ENCODE peak calls at places on chromosomes 6 and 20, in ten cellular contexts. O, W, P, K, G, Z, I, Q, U and R are unnamed samples.

GRCh38 chr20:46995561-46996142 is 101.0 kb downstream of the EYA2 start:
- DNase-seq in O (no peak), W (no peak), P (no peak), K (no peak), G (no peak), Z (no peak), I (peak), Q (no peak), U (no peak), R (no peak)

GRCh38 chr6:109164331-109164730 is 69.0 kb downstream of the CEP57L1 start:
- DNase-seq in O (no peak), W (no peak), P (no peak), K (no peak), G (no peak), Z (no peak), I (no peak), Q (no peak), U (no peak), R (no peak)

GRCh38 chr6:63436356-63436755 is 116.6 kb upstream of the LGSN start:
- DNase-seq in O (no peak), W (no peak), P (no peak), K (no peak), G (no peak), Z (no peak), I (no peak), Q (no peak), U (no peak), R (no peak)

GRCh38 chr20:38935967-38936407 is 9.8 kb downstream of the FAM83D start:
- DNase-seq in O (no peak), W (no peak), P (no peak), K (no peak), G (no peak), Z (no peak), I (no peak), Q (no peak), U (no peak), R (no peak)

GRCh38 chr6:14841901-14842421 is 403.9 kb upstream of the JARID2 start:
- DNase-seq in O (peak), W (peak), P (no peak), K (no peak), G (no peak), Z (no peak), I (no peak), Q (peak), U (no peak), R (peak)

GRCh38 chr6:169425628-169426370 is 172.2 kb upstream of the THBS2 start:
- DNase-seq in O (no peak), W (no peak), P (no peak), K (no peak), G (no peak), Z (no peak), I (peak), Q (no peak), U (no peak), R (no peak)

GRCh38 chr6:85594197-85594930 is 706 bp upstream of the SNX14 start:
- DNase-seq in O (peak), W (no peak), P (no peak), K (no peak), G (peak), Z (no peak), I (peak), Q (no peak), U (no peak), R (no peak)

GRCh38 chr20:48702388-48703041 is 125.3 kb downstream of the PREX1 start:
- DNase-seq in O (no peak), W (no peak), P (no peak), K (no peak), G (no peak), Z (peak), I (no peak), Q (no peak), U (no peak), R (no peak)

GRCh38 chr6:56314683-56315523 is 67.5 kb upstream of the COL21A1 start:
- DNase-seq in O (peak), W (peak), P (no peak), K (peak), G (peak), Z (no peak), I (peak), Q (peak), U (peak), R (no peak)

GRCh38 chr20:50381053-50381732 is 129.0 kb upstream of the PTPN1 start:
- DNase-seq in O (no peak), W (no peak), P (no peak), K (no peak), G (no peak), Z (no peak), I (no peak), Q (no peak), U (no peak), R (no peak)

GRCh38 chr20:4817230-4817671 is 95.5 kb downstream of the PRND start:
- DNase-seq in O (peak), W (no peak), P (no peak), K (no peak), G (no peak), Z (no peak), I (no peak), Q (no peak), U (no peak), R (no peak)

GRCh38 chr6:111922454-111923297 is 49.4 kb upstream of the FYN start:
- DNase-seq in O (peak), W (no peak), P (no peak), K (no peak), G (peak), Z (no peak), I (no peak), Q (no peak), U (no peak), R (peak)

GRCh38 chr6:37556884-37557644 is 57.4 kb upstream of the CCDC167 start:
- DNase-seq in O (no peak), W (no peak), P (no peak), K (no peak), G (no peak), Z (no peak), I (no peak), Q (no peak), U (no peak), R (no peak)

GRCh38 chr6:148811472-148811871 is 64.6 kb downstream of the UST start:
- DNase-seq in O (no peak), W (no peak), P (no peak), K (no peak), G (no peak), Z (no peak), I (no peak), Q (no peak), U (no peak), R (no peak)

GRCh38 chr6:133916650-133917151 is 27.8 kb downstream of the TCF21 start:
- DNase-seq in O (peak), W (peak), P (peak), K (peak), G (peak), Z (peak), I (peak), Q (peak), U (peak), R (peak)

GRCh38 chr6:169289671-169290408 is 36.2 kb upstream of the THBS2 start:
- DNase-seq in O (no peak), W (no peak), P (no peak), K (no peak), G (no peak), Z (peak), I (no peak), Q (no peak), U (no peak), R (no peak)

GRCh38 chr6:170290306-170291128 is at the start of gene DLL1:
- DNase-seq in O (no peak), W (no peak), P (peak), K (peak), G (no peak), Z (peak), I (peak), Q (no peak), U (peak), R (no peak)

GRCh38 chr20:41524980-41525613 is 93.1 kb downstream of the CHD6 start:
- DNase-seq in O (peak), W (no peak), P (no peak), K (no peak), G (no peak), Z (peak), I (peak), Q (no peak), U (peak), R (no peak)

GRCh38 chr6:164947174-164947573 is 362.2 kb downstream of the C6orf118 start:
- DNase-seq in O (no peak), W (no peak), P (no peak), K (no peak), G (no peak), Z (no peak), I (no peak), Q (no peak), U (no peak), R (no peak)

GRCh38 chr6:163760860-163761259 is 346.3 kb downstream of the QKI start:
- DNase-seq in O (no peak), W (no peak), P (no peak), K (no peak), G (no peak), Z (no peak), I (no peak), Q (no peak), U (no peak), R (no peak)

GRCh38 chr6:124683507-124683906 is 278.7 kb upstream of the RNF217 start:
- DNase-seq in O (no peak), W (no peak), P (no peak), K (peak), G (no peak), Z (no peak), I (no peak), Q (no peak), U (no peak), R (no peak)

GRCh38 chr6:2839195-2839981 is 2.3 kb downstream of the SERPINB1 start:
- DNase-seq in O (peak), W (peak), P (no peak), K (no peak), G (peak), Z (no peak), I (peak), Q (no peak), U (no peak), R (no peak)

GRCh38 chr6:155426408-155426945 is 29.2 kb downstream of the NOX3 start:
- DNase-seq in O (no peak), W (no peak), P (no peak), K (no peak), G (no peak), Z (no peak), I (no peak), Q (no peak), U (no peak), R (no peak)

GRCh38 chr20:57908691-57909090 is 198.9 kb upstream of the PMEPA1 start:
- DNase-seq in O (no peak), W (no peak), P (no peak), K (no peak), G (no peak), Z (peak), I (no peak), Q (no peak), U (no peak), R (no peak)

GRCh38 chr6:38420207-38420606 is 219.5 kb downstream of the BTBD9 start:
- DNase-seq in O (peak), W (no peak), P (no peak), K (no peak), G (no peak), Z (no peak), I (no peak), Q (peak), U (no peak), R (no peak)

GRCh38 chr6:120608826-120609225 is 725.5 kb downstream of the TBC1D32 start:
- DNase-seq in O (no peak), W (no peak), P (no peak), K (no peak), G (no peak), Z (no peak), I (no peak), Q (no peak), U (no peak), R (no peak)

GRCh38 chr20:21103582-21104465 is 2.3 kb downstream of the LINC00237 start:
- DNase-seq in O (no peak), W (no peak), P (no peak), K (no peak), G (no peak), Z (no peak), I (no peak), Q (no peak), U (no peak), R (no peak)

GRCh38 chr20:57705103-57705899 is 4.5 kb downstream of the PMEPA1 start:
- DNase-seq in O (no peak), W (no peak), P (no peak), K (no peak), G (no peak), Z (no peak), I (no peak), Q (no peak), U (no peak), R (no peak)

GRCh38 chr6:144415835-144416237 is 130.7 kb downstream of the UTRN start:
- DNase-seq in O (peak), W (no peak), P (no peak), K (no peak), G (no peak), Z (no peak), I (no peak), Q (no peak), U (no peak), R (no peak)

GRCh38 chr6:15246217-15247211 is 645 bp downstream of the JARID2 start:
- DNase-seq in O (no peak), W (no peak), P (no peak), K (no peak), G (peak), Z (no peak), I (peak), Q (no peak), U (no peak), R (peak)

GRCh38 chr6:30769088-30769852 is 24.9 kb upstream of the IER3 start:
- DNase-seq in O (peak), W (peak), P (no peak), K (peak), G (no peak), Z (no peak), I (no peak), Q (peak), U (no peak), R (peak)

GRCh38 chr20:41101660-41102059 is 35.7 kb upstream of the PLCG1 start:
- DNase-seq in O (no peak), W (no peak), P (no peak), K (no peak), G (no peak), Z (no peak), I (no peak), Q (no peak), U (no peak), R (no peak)

GRCh38 chr20:62051901-62052255 is 13.8 kb downstream of the TAF4 start:
- DNase-seq in O (no peak), W (no peak), P (no peak), K (no peak), G (no peak), Z (no peak), I (no peak), Q (no peak), U (no peak), R (no peak)

GRCh38 chr20:36336838-36337478 is 30.8 kb downstream of the DLGAP4 start:
- DNase-seq in O (no peak), W (no peak), P (no peak), K (no peak), G (no peak), Z (no peak), I (no peak), Q (no peak), U (no peak), R (no peak)

GRCh38 chr6:37478827-37479226 is 20.9 kb downstream of the CCDC167 start:
- DNase-seq in O (no peak), W (no peak), P (no peak), K (no peak), G (no peak), Z (peak), I (no peak), Q (no peak), U (no peak), R (no peak)

GRCh38 chr6:107185570-107185969 is 70.3 kb upstream of the BEND3 start:
- DNase-seq in O (peak), W (peak), P (no peak), K (peak), G (no peak), Z (no peak), I (peak), Q (no peak), U (no peak), R (no peak)

GRCh38 chr20:35953411-35954199 is 697 bp downstream of the SCAND1 start:
- DNase-seq in O (peak), W (peak), P (peak), K (peak), G (no peak), Z (no peak), I (peak), Q (no peak), U (no peak), R (peak)

GRCh38 chr6:105069821-105070445 is 109.9 kb downstream of the POPDC3 start:
- DNase-seq in O (no peak), W (no peak), P (no peak), K (no peak), G (no peak), Z (no peak), I (no peak), Q (no peak), U (no peak), R (no peak)